ENCODE peak calls at places on chromosomes 12 and 14, in seven cellular contexts. V is transverse colon, D is HCT116, R is Panc1, W is vagina, P is GM23338, H is prostate gland. Q is an unnamed sample.

GRCh38 chr14:102629011-102629444 is 36.6 kb downstream of the RCOR1 start:
- DNase-seq in D (no peak), W (no peak), P (no peak), R (no peak), V (no peak), H (no peak), Q (no peak)

GRCh38 chr14:57519051-57519450 is 25.4 kb upstream of the CCDC198 start:
- DNase-seq in V (no peak), D (no peak), H (no peak), P (no peak), W (no peak), R (no peak), Q (no peak)

GRCh38 chr12:88036368-88036965 is 7.3 kb upstream of the C12orf50 start:
- DNase-seq in H (no peak), R (no peak), D (no peak), P (no peak), W (no peak), V (no peak), Q (no peak)

GRCh38 chr14:70755655-70756054 is 53.7 kb downstream of the MAP3K9 start:
- DNase-seq in R (no peak), V (no peak), H (peak), W (no peak), P (no peak), D (no peak), Q (no peak)

GRCh38 chr12:50925342-50925651 is 27.0 kb upstream of the HIGD1C start:
- DNase-seq in W (no peak), D (no peak), P (peak), H (no peak), R (no peak), V (peak), Q (peak)

GRCh38 chr12:31001581-31002360 is 71.9 kb upstream of the DDX11 start:
- DNase-seq in R (no peak), D (no peak), W (no peak), H (no peak), V (no peak), P (no peak), Q (peak)

GRCh38 chr14:34538871-34539406 is 562 bp downstream of the EAPP start:
- DNase-seq in R (no peak), H (no peak), V (no peak), D (no peak), P (no peak), W (no peak), Q (no peak)

GRCh38 chr12:82019533-82019932 is 260.4 kb upstream of the PPFIA2 start:
- DNase-seq in V (no peak), H (no peak), D (no peak), W (no peak), P (peak), R (no peak), Q (no peak)

GRCh38 chr14:100536721-100537700 is 50.2 kb downstream of the BEGAIN start:
- DNase-seq in R (no peak), P (no peak), D (no peak), V (peak), W (no peak), H (no peak), Q (peak)

GRCh38 chr14:94123868-94124267 is 5.5 kb downstream of the IFI27L2 start:
- DNase-seq in D (no peak), R (no peak), H (no peak), V (no peak), W (peak), P (no peak), Q (no peak)

GRCh38 chr14:77615231-77616132 is 955 bp downstream of the SPTLC2 start:
- DNase-seq in R (no peak), H (no peak), W (peak), D (no peak), V (peak), P (peak), Q (no peak)

GRCh38 chr12:67623259-67623658 is 25.3 kb upstream of the DYRK2 start:
- DNase-seq in D (no peak), P (no peak), R (no peak), V (no peak), H (no peak), W (no peak), Q (no peak)

GRCh38 chr12:3016191-3016590 is 57.0 kb downstream of the TEAD4 start:
- DNase-seq in V (no peak), P (no peak), W (no peak), D (no peak), H (no peak), R (no peak), Q (no peak)

GRCh38 chr14:96084796-96085195 is 45.6 kb downstream of the C14orf132 start:
- DNase-seq in R (no peak), H (no peak), W (no peak), P (no peak), V (no peak), D (no peak), Q (peak)

GRCh38 chr12:128298091-128298490 is 31.1 kb downstream of the TMEM132C start:
- DNase-seq in W (no peak), D (no peak), P (no peak), V (no peak), R (no peak), H (no peak), Q (no peak)

GRCh38 chr12:21545557-21545956 is 19.5 kb downstream of the SPX start:
- DNase-seq in R (no peak), P (no peak), V (no peak), H (no peak), D (no peak), W (no peak), Q (no peak)

GRCh38 chr14:100692859-100693558 is 33.7 kb upstream of the DLK1 start:
- DNase-seq in V (no peak), R (peak), W (no peak), H (peak), D (peak), P (no peak), Q (no peak)

GRCh38 chr12:111390894-111391293 is 14.8 kb upstream of the SH2B3 start:
- DNase-seq in P (no peak), W (no peak), D (no peak), H (no peak), R (no peak), V (no peak), Q (no peak)

GRCh38 chr12:5916785-5917290 is 28.2 kb downstream of the ANO2 start:
- DNase-seq in H (no peak), P (no peak), D (no peak), R (no peak), V (no peak), W (peak), Q (no peak)

GRCh38 chr12:56336361-56337167 is 2.1 kb upstream of the IL23A start:
- DNase-seq in V (peak), H (no peak), P (peak), R (no peak), D (no peak), W (no peak), Q (peak)

GRCh38 chr12:89709994-89710872 is 1.6 kb upstream of the ATP2B1 start:
- DNase-seq in D (no peak), P (peak), V (peak), R (no peak), W (no peak), H (peak), Q (no peak)

GRCh38 chr12:57166971-57167371 is 19.6 kb upstream of the LRP1-AS start:
- DNase-seq in P (no peak), W (no peak), V (no peak), D (no peak), H (no peak), R (peak), Q (no peak)

GRCh38 chr14:53156238-53156637 is 3.1 kb upstream of the DDHD1 start:
- DNase-seq in P (no peak), D (no peak), R (no peak), H (no peak), W (no peak), V (no peak), Q (no peak)
- TF ChIP-seq POLR2AphosphoS5 in P (no peak), D (no peak), R (no peak), H (no peak), W (no peak), V (no peak), Q (no peak)

DNA sequence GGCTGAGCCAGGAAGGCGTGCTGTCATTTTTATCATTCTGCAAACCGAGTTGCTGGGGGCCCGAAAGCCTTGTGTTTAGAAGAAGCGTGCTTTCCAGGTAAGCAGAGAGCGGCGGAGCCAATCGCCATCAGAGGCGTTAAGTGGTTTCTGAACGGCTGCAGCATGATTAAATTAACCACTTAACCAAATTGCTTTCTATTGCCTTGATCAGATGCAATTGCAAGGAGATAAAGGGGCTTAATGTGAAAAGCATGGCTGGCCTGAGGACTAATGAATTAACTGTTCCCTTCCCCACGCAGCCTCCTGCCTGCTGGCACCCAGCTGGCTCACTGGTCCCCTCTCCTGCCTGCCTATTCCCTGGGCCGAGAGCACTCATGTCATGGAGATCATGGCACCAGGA is 36.6 kb upstream of the CHGA start:
- DNase-seq in D (no peak), V (no peak), W (no peak), H (no peak), R (no peak), P (no peak), Q (no peak)
- TF ChIP-seq POLR2AphosphoS5 in D (no peak), V (no peak), W (no peak), H (no peak), R (no peak), P (no peak), Q (no peak)

GRCh38 chr12:15209782-15210181 is 11.4 kb downstream of the RERG start:
- DNase-seq in H (no peak), D (no peak), V (no peak), W (no peak), R (no peak), P (no peak), Q (no peak)
- TF ChIP-seq POLR2AphosphoS5 in H (peak), D (no peak), V (no peak), W (peak), R (no peak), P (no peak), Q (no peak)

DNA sequence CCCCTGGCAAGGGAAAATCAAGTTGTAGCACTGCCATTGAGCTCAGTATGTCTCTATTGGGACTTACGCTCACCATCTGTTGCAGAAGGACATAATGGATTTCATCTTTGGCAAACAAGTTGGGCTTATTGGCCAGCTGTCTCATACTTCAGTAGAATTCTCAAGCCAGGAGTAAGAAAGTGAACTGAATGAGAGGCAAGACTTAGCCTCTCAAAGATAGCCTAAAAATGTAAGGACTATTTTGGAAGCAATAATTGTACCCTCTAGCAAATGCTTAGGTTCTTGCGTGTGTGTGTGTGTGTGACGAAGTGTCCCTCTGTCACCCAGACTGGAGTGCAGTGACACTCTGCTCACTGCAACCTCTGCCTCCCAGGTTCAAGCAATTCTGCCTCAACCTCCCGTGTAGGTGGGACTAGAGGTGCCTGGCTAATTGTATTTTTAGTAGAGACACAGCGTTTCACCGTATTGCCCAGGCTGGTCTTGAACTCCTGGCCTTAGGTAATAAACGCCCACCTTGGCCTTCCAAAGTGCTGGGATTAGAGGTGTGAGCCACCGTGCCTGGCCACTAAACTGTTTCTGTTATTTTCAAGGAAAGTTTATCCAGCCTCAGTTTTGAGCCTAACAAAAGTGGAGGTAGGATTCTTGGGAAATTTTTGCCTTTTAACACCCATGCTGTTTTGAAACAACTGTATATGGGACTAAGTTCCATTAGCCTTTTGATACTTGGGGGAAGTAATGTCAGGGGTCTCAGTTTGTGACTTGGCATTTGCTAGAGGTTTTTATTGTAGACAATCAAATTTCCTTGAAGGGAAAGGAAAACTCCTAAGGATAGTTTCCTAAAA is 7.0 kb downstream of the HNRNPA1 start:
- DNase-seq in D (no peak), W (no peak), H (no peak), P (peak), R (no peak), V (no peak), Q (no peak)
- TF ChIP-seq POLR2AphosphoS5 in D (peak), W (no peak), H (no peak), P (peak), R (peak), V (peak), Q (no peak)

DNA sequence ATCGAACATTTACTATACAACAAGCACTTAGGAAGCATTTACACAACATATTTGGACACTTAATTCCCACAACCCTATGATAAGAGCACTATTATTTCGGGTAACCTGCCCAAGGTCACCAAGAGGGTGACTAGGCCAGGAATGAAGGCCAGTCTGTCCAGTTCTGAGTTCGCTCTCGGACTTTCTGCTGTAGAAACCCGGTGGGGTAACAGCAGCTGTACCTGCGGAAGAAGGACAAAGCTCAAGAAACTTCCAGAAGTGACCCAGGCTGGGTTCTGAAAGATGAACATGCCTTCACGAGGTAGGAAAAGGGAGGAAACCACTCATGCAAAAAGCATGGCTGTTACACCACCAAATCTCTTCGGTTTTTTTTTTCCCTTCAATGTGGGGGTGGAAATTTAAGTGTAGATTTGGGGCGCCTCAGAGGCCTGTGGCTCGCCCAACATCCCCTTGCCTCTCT is 10.8 kb downstream of the PLA2G1B start:
- DNase-seq in V (no peak), R (no peak), D (no peak), W (no peak), P (no peak), H (no peak), Q (peak)
- TF ChIP-seq POLR2AphosphoS5 in V (no peak), R (no peak), D (no peak), W (no peak), P (no peak), H (no peak), Q (no peak)

DNA sequence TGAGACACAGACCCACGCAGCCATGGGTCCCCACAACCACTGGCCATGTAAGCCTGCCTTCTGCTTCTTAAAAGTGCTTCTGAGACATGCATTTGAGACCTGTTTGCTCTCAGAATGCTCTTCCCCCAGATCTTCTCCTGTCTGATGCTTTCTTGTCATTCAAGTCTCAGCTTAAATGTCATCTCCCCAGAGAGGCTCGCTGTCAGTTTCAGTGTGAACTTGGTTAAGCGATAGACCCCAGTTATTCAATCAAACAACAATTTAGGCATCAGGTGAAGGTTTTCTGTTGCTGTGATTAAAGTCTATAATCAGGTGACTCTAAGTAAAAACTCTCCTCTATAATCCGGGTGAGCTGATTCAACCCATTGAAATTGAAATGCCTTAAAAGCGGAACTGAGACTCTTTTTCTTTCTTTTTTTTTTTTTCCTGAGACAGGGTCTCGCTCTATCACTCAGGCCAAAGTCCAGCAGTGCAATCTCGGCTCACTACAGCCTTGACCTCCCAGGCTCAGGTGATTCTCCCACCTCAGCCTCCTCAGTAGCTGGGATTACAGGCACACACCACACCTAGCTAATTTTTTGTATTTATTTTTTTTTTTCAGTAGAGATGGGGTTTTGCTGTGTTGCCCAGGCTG is 123.4 kb downstream of the KSR2 start:
- DNase-seq in P (no peak), W (no peak), D (no peak), R (no peak), H (no peak), V (no peak), Q (no peak)
- TF ChIP-seq POLR2AphosphoS5 in P (no peak), W (no peak), D (no peak), R (no peak), H (no peak), V (no peak), Q (no peak)

GRCh38 chr14:55801121-55801520 is 221.1 kb downstream of the KTN1 start:
- DNase-seq in W (no peak), V (no peak), R (no peak), D (no peak), P (no peak), H (no peak), Q (no peak)

GRCh38 chr14:55803506-55804197 is 223.6 kb downstream of the KTN1 start:
- DNase-seq in P (no peak), R (no peak), W (no peak), H (no peak), D (peak), V (no peak), Q (no peak)

GRCh38 chr14:55805250-55805649 is 225.2 kb downstream of the KTN1 start:
- DNase-seq in H (no peak), D (no peak), P (no peak), V (no peak), W (no peak), R (no peak), Q (no peak)

GRCh38 chr14:55804198-55804553 is 224.2 kb downstream of the KTN1 start:
- DNase-seq in W (no peak), H (no peak), R (no peak), V (no peak), D (no peak), P (no peak), Q (no peak)

GRCh38 chr14:55802986-55803431 is 223.0 kb downstream of the KTN1 start:
- DNase-seq in R (peak), W (no peak), D (peak), H (no peak), P (no peak), V (no peak), Q (no peak)
- TF ChIP-seq POLR2AphosphoS5 in R (no peak), W (peak), D (peak), H (no peak), P (no peak), V (peak), Q (no peak)

GRCh38 chr12:26723379-26724308 is 109.3 kb downstream of the ITPR2 start:
- DNase-seq in V (no peak), P (no peak), H (peak), W (no peak), D (no peak), R (no peak), Q (no peak)

GRCh38 chr12:26725517-26725916 is 107.5 kb downstream of the ITPR2 start:
- DNase-seq in P (no peak), D (no peak), V (no peak), R (no peak), H (no peak), W (no peak), Q (no peak)

GRCh38 chr12:26724309-26724702 is 108.7 kb downstream of the ITPR2 start:
- DNase-seq in H (no peak), D (no peak), R (no peak), V (no peak), W (no peak), P (no peak), Q (no peak)

GRCh38 chr12:26719852-26720251 is 113.1 kb downstream of the ITPR2 start:
- DNase-seq in H (no peak), D (no peak), P (no peak), W (no peak), R (no peak), V (no peak), Q (no peak)

DNA sequence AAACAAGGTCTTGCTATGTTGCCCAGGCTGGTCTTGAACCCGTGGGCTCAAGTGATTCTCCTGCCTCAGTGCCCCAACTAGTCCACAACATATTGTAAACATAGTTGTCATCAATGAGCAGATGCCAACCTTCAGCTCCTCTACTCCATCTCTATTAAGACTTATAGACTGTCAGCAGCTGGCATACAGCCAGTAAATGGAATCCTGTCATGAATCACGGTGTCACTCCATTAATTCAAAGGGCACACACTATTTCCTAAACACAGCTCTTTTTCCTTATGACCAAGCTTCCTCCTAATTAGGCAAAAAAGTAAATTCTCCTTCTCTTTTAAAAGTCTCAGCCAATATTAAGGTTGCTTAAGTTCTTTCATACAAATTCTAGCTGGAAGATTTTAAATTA is 111.2 kb downstream of the ITPR2 start:
- DNase-seq in D (no peak), V (no peak), P (no peak), H (no peak), R (no peak), W (no peak), Q (no peak)
- TF ChIP-seq POLR2AphosphoS5 in D (no peak), V (no peak), P (no peak), H (no peak), R (no peak), W (no peak), Q (no peak)